ENCODE peak calls at places on chromosomes 7 and 10, in nine cellular contexts. Z is fibroblast of pulmonary artery, A is tibial artery, M is bronchial epithelial cell, V is A549, S is nephron progenitor cell, F is right lobe of liver, P is type B pancreatic cell, H is mucosa of descending colon. E is an unnamed sample.

GRCh38 chr10:111837089-111837488 is 346.5 kb downstream of the GPAM start:
- DNase-seq in Z (no peak), A (no peak), M (no peak), V (no peak), S (no peak), F (no peak), P (no peak), H (no peak), E (no peak)

GRCh38 chr7:82156168-82156567 is 287.4 kb downstream of the CACNA2D1 start:
- DNase-seq in Z (no peak), A (no peak), M (no peak), V (no peak), S (peak; percentile 42), F (no peak), P (no peak), H (no peak), E (no peak)

GRCh38 chr10:30491204-30491603 is 57.2 kb downstream of the MAP3K8 start:
- DNase-seq in Z (peak; percentile 73), A (no peak), M (peak; percentile 84), V (no peak), S (no peak), F (no peak), P (no peak), H (no peak), E (no peak)

GRCh38 chr10:111107023-111107422 is 30.2 kb downstream of the ADRA2A start:
- DNase-seq in Z (no peak), A (no peak), M (no peak), V (no peak), S (no peak), F (peak; percentile 70), P (no peak), H (no peak), E (no peak)

GRCh38 chr7:873367-874002 is 2.9 kb upstream of the GET4 start:
- DNase-seq in Z (peak; percentile 87), A (peak; percentile 84), M (peak; percentile 76), V (peak; percentile 90), S (peak; percentile 67), F (peak; percentile 86), P (no peak), H (peak; percentile 85), E (peak; percentile 89)

GRCh38 chr10:47042815-47043750 is 131.9 kb downstream of the PTPN20 start:
- DNase-seq in Z (no peak), A (no peak), M (no peak), V (no peak), S (no peak), F (peak; percentile 8), P (no peak), H (no peak), E (no peak)

GRCh38 chr10:22913474-22914092 is 14.3 kb upstream of the ARMC3 start:
- DNase-seq in Z (no peak), A (no peak), M (no peak), V (no peak), S (no peak), F (no peak), P (no peak), H (no peak), E (no peak)

GRCh38 chr7:1235501-1236131 is 2.9 kb downstream of the UNCX start:
- DNase-seq in Z (no peak), A (no peak), M (no peak), V (no peak), S (peak; percentile 44), F (no peak), P (no peak), H (no peak), E (no peak)

GRCh38 chr10:123651421-123652047 is 14.6 kb upstream of the GPR26 start:
- DNase-seq in Z (no peak), A (no peak), M (no peak), V (no peak), S (no peak), F (no peak), P (peak; percentile 56), H (no peak), E (no peak)

GRCh38 chr7:127338122-127338521 is 54.4 kb downstream of the ZNF800 start:
- DNase-seq in Z (no peak), A (no peak), M (no peak), V (no peak), S (no peak), F (no peak), P (no peak), H (no peak), E (no peak)

GRCh38 chr10:57849726-57850357 is 417.9 kb downstream of the IPMK start:
- DNase-seq in Z (peak; percentile 46), A (no peak), M (peak; percentile 23), V (no peak), S (no peak), F (no peak), P (no peak), H (no peak), E (peak; percentile 8)

GRCh38 chr10:13890617-13891541 is 304.1 kb downstream of the PRPF18 start:
- DNase-seq in Z (peak; percentile 59), A (peak; percentile 53), M (peak; percentile 4), V (no peak), S (peak; percentile 19), F (no peak), P (no peak), H (no peak), E (no peak)

GRCh38 chr10:34145751-34146150 is 669.3 kb downstream of the PARD3 start:
- DNase-seq in Z (peak; percentile 64), A (no peak), M (no peak), V (no peak), S (no peak), F (no peak), P (no peak), H (no peak), E (no peak)

GRCh38 chr10:71150811-71151210 is 61.6 kb upstream of the UNC5B start:
- DNase-seq in Z (no peak), A (no peak), M (no peak), V (no peak), S (no peak), F (no peak), P (no peak), H (no peak), E (no peak)

GRCh38 chr7:29239638-29240037 is 45.1 kb downstream of the CHN2 start:
- DNase-seq in Z (no peak), A (no peak), M (peak; percentile 22), V (peak; percentile 24), S (no peak), F (peak; percentile 34), P (no peak), H (peak; percentile 53), E (peak; percentile 67)

GRCh38 chr7:152366662-152367061 is 69.1 kb downstream of the KMT2C start:
- DNase-seq in Z (peak; percentile 16), A (no peak), M (no peak), V (no peak), S (no peak), F (no peak), P (no peak), H (peak; percentile 71), E (no peak)

GRCh38 chr10:99733366-99733765 is 1.3 kb downstream of the CUTC start:
- DNase-seq in Z (no peak), A (no peak), M (peak; percentile 8), V (no peak), S (no peak), F (no peak), P (no peak), H (no peak), E (no peak)

DNA sequence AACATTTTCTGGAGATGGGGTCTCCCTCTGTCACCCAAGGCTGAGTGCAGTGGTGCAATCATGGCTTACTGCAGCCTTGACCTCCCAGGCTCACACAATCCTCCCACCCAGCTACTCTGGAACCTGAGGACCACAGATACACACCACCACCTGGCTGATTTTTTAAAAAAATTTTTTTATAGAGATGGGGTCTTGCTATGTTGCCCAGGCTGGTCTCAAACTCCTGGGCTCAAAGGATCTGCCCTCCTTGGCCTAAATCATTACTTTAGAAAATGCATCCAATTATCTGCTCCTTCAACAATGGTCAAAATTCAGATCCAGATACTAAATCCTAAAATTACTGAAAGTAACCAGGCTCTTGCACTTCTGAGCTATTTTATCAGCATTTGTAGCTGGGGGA is 55.2 kb downstream of the CTBP2 start:
- DNase-seq in Z (no peak), A (no peak), M (no peak), V (no peak), S (no peak), F (no peak), P (no peak), H (peak; percentile 9), E (no peak)
- TF ChIP-seq CTCF in Z (no peak), A (no peak), M (no peak), V (no peak), S (no peak), F (no peak), P (no peak), H (no peak), E (no peak)

GRCh38 chr7:32034052-32034451 is 36.2 kb downstream of the PDE1C start:
- DNase-seq in Z (no peak), A (no peak), M (peak; percentile 55), V (no peak), S (no peak), F (no peak), P (no peak), H (no peak), E (peak; percentile 39)
- TF ChIP-seq CTCF in Z (no peak), A (no peak), M (no peak), V (no peak), S (no peak), F (no peak), P (no peak), H (no peak), E (peak; percentile 63)

DNA sequence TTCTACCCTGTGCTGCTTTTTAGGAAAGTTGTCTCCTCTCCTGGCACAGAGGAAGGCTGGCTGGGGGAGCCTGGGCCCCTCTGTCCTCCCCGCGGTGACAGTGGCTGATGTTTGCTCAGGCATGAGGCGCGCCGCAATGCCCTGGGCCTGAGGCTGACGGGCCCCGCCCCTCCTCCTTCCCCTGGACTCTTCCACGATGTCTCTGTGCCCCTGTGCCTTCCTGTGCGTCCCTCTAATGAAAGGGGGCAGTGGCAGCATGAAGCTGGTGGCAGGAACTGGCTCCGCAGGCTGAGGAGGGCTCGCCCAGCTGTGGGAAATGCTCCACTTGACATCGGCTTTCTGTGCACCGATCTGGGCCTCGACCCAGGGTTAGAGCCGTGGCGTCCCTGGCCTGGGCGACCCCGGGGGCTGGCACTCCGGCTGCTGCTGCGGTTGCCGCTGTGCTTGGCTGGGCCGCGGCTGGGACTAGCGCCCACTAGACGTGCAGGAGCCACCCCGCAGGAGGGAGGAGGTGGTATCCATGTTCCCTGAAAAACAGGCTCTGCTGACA is 67.9 kb downstream of the ZNF680 start:
- DNase-seq in Z (no peak), A (no peak), M (no peak), V (no peak), S (no peak), F (no peak), P (no peak), H (no peak), E (no peak)
- TF ChIP-seq CTCF in Z (no peak), A (no peak), M (no peak), V (no peak), S (no peak), F (no peak), P (no peak), H (no peak), E (no peak)

DNA sequence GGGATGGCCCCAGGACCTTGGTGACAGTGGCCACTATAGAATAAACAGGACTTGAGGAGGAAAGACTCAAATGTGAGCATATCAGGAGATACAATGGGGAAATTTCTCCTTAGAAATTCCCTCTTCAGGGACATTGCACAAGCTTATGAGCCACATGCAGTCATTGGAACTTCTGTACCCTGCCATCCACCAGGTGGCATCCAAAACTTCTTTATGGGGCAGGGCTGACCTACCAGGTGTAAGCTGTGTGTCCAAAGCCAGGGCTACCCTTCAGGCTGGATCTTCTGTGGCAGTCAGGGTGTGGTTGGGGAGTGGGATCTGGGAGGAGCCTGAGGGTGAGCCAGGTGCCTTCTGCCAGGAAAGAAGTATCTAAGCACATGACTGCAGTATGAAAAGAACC is 36.6 kb upstream of the LRRC18 start:
- DNase-seq in Z (peak; percentile 1), A (no peak), M (peak; percentile 18), V (peak; percentile 12), S (no peak), F (no peak), P (no peak), H (no peak), E (peak; percentile 46)
- TF ChIP-seq CTCF in Z (no peak), A (peak; percentile 16), M (peak; percentile 28), V (peak; percentile 8), S (no peak), F (peak; percentile 49), P (peak; percentile 36), H (no peak), E (no peak)